ENCODE peak calls at places on chromosomes 7 and 10, in four cellular contexts. R is CD8-positive, alpha-beta T cell; Y is stomach; S is T-helper 9 cell. W is an unnamed sample.

GRCh38 chr10:67385566-67385965 is 310.4 kb downstream of the CTNNA3 start:
- DNase-seq in Y (no peak), S (no peak), R (no peak), W (no peak)

GRCh38 chr10:11311027-11311426 is 293.4 kb downstream of the CELF2 start:
- DNase-seq in R (no peak), Y (no peak), S (no peak), W (no peak)

GRCh38 chr7:82235710-82236109 is 207.9 kb downstream of the CACNA2D1 start:
- DNase-seq in S (no peak), R (no peak), Y (no peak), W (no peak)

GRCh38 chr10:95350212-95350829 is 59.5 kb upstream of the PDLIM1 start:
- DNase-seq in Y (no peak), S (no peak), R (no peak), W (no peak)

GRCh38 chr10:125158528-125159485 is 1.6 kb downstream of the CTBP2 start:
- DNase-seq in R (no peak), Y (peak), S (no peak), W (no peak)

GRCh38 chr7:114084381-114085312 is 165.8 kb upstream of the PPP1R3A start:
- DNase-seq in S (no peak), Y (peak), R (no peak), W (no peak)

GRCh38 chr10:125868372-125868975 is 12.6 kb downstream of the DHX32 start:
- DNase-seq in R (no peak), S (no peak), Y (no peak), W (no peak)

GRCh38 chr7:86995814-86996213 is 63.6 kb downstream of the ELAPOR2 start:
- DNase-seq in Y (no peak), R (no peak), S (no peak), W (no peak)

GRCh38 chr7:130734525-130735272 is 692 bp upstream of the KLF14 start:
- DNase-seq in S (no peak), R (no peak), Y (no peak), W (no peak)

GRCh38 chr7:18177815-18178660 is 150.4 kb upstream of the PRPS1L1 start:
- DNase-seq in Y (peak), R (no peak), S (no peak), W (no peak)

GRCh38 chr10:21292763-21293517 is 232.5 kb downstream of the SKIDA1 start:
- DNase-seq in Y (no peak), R (no peak), S (no peak), W (no peak)

GRCh38 chr7:106659963-106660861 is 746 bp downstream of the CCDC71L start:
- DNase-seq in R (peak), S (peak), Y (peak), W (peak)

GRCh38 chr10:49037187-49037586 is 78.1 kb downstream of the VSTM4 start:
- DNase-seq in Y (no peak), R (no peak), S (no peak), W (no peak)

GRCh38 chr7:54985405-54986360 is 33.1 kb upstream of the EGFR start:
- DNase-seq in Y (no peak), S (no peak), R (no peak), W (no peak)

GRCh38 chr10:98106531-98106930 is 27.9 kb upstream of the R3HCC1L start:
- DNase-seq in R (no peak), S (no peak), Y (no peak), W (no peak)

GRCh38 chr10:683448-684071 is 5.9 kb downstream of the DIP2C start:
- DNase-seq in Y (no peak), R (no peak), S (no peak), W (no peak)

GRCh38 chr7:2459674-2460073 is 16.5 kb downstream of the GRIFIN start:
- DNase-seq in R (no peak), Y (no peak), S (no peak), W (no peak)

GRCh38 chr10:63522129-63522687 is 1.0 kb downstream of the REEP3 start:
- DNase-seq in R (no peak), Y (no peak), S (no peak), W (no peak)

GRCh38 chr10:5442056-5442989 is 30.0 kb downstream of the NET1 start:
- DNase-seq in R (peak), Y (no peak), S (no peak), W (peak)

GRCh38 chr7:40551685-40552576 is 417.1 kb downstream of the SUGCT start:
- DNase-seq in R (no peak), Y (no peak), S (no peak), W (no peak)

GRCh38 chr7:36871863-36872262 is 147.6 kb upstream of the AOAH start:
- DNase-seq in Y (no peak), R (no peak), S (no peak), W (no peak)

GRCh38 chr10:75350791-75351190 is 50.8 kb downstream of the ZNF503 start:
- DNase-seq in R (no peak), Y (no peak), S (no peak), W (no peak)

GRCh38 chr10:12980713-12981306 is 20.7 kb downstream of the CCDC3 start:
- DNase-seq in R (no peak), S (no peak), Y (no peak), W (no peak)

GRCh38 chr10:49362596-49363260 is 33.2 kb downstream of the DRGX start:
- DNase-seq in S (no peak), Y (no peak), R (no peak), W (no peak)

GRCh38 chr7:138515001-138515528 is 55.0 kb downstream of the TRIM24 start:
- DNase-seq in Y (no peak), S (no peak), R (no peak), W (no peak)